ENCODE peak calls at places on chromosome 22, in five cellular contexts. R is colonic mucosa, X is heart right ventricle, A is heart left ventricle, Z is tibial nerve. N is an unnamed sample. For H3K36me3, the result is how much of the 10 kb centered on the place peaks cover.

GRCh38 chr22:35708453-35708852 is 9.2 kb upstream of the APOL5 start:
- DNase-seq in X (no peak), Z (no peak), R (no peak), A (no peak), N (no peak)

GRCh38 chr22:48247829-48248228 is 1485.4 kb downstream of the TBC1D22A start:
- DNase-seq in Z (no peak), X (no peak), A (no peak), R (no peak), N (no peak)

GRCh38 chr22:50503475-50504145 is 3.9 kb downstream of the LMF2 start:
- DNase-seq in X (no peak), R (no peak), A (no peak), Z (no peak), N (no peak)

GRCh38 chr22:46421272-46421671 is 85.8 kb downstream of the TRMU start:
- DNase-seq in R (no peak), Z (no peak), A (no peak), X (no peak), N (no peak)

GRCh38 chr22:48609279-48609865 is 1218.3 kb downstream of the BRD1 start:
- DNase-seq in Z (no peak), X (no peak), A (no peak), R (no peak), N (no peak)

GRCh38 chr22:45302047-45302446 is 7.7 kb upstream of the FAM118A start:
- DNase-seq in Z (no peak), X (no peak), R (no peak), A (no peak), N (no peak)

GRCh38 chr22:36764641-36765040 is 11.3 kb downstream of the IFT27 start:
- DNase-seq in A (peak), Z (no peak), X (no peak), R (no peak), N (no peak)

GRCh38 chr22:43714104-43714503 is 98.0 kb downstream of the EFCAB6 start:
- DNase-seq in Z (no peak), R (no peak), X (no peak), A (no peak), N (no peak)

GRCh38 chr22:43110444-43110926 is at the start of gene BIK:
- DNase-seq in R (peak), A (peak), Z (peak), X (peak), N (no peak)

GRCh38 chr22:25067851-25068421 is 115.4 kb downstream of the KIAA1671 start:
- DNase-seq in R (no peak), Z (no peak), X (no peak), A (no peak), N (peak)

GRCh38 chr22:37266581-37267127 is 15.7 kb upstream of the CYTH4 start:
- DNase-seq in Z (no peak), R (no peak), X (no peak), A (no peak), N (no peak)

GRCh38 chr22:27686534-27686933 is 115.0 kb downstream of the MN1 start:
- DNase-seq in X (peak), R (peak), A (peak), Z (no peak), N (peak)

GRCh38 chr22:45087802-45088201 is 75.9 kb upstream of the NUP50 start:
- DNase-seq in A (no peak), R (no peak), Z (no peak), X (no peak), N (no peak)

GRCh38 chr22:44711701-44712100 is 9.7 kb downstream of the PRR5 start:
- DNase-seq in R (no peak), Z (no peak), X (no peak), A (no peak), N (no peak)

GRCh38 chr22:32627091-32627490 is 152.5 kb downstream of the FBXO7 start:
- DNase-seq in A (peak), X (peak), R (no peak), Z (no peak), N (no peak)

GRCh38 chr22:29003552-29003951 is 58.1 kb downstream of the C22orf31 start:
- DNase-seq in Z (no peak), R (no peak), A (no peak), X (no peak), N (no peak)

GRCh38 chr22:49892226-49892899 is 25.9 kb downstream of the ALG12 start:
- DNase-seq in R (no peak), X (peak), A (peak), Z (no peak), N (no peak)

GRCh38 chr22:47943729-47944700 is 1181.6 kb downstream of the TBC1D22A start:
- DNase-seq in X (no peak), A (no peak), Z (no peak), R (no peak), N (no peak)

GRCh38 chr22:20021196-20022181 is 579 bp downstream of the TANGO2 start:
- DNase-seq in X (peak), A (peak), Z (peak), R (peak), N (no peak)

GRCh38 chr22:36860438-36860820 is 377 bp upstream of the NCF4 start:
- DNase-seq in R (no peak), A (no peak), X (no peak), Z (no peak), N (no peak)

GRCh38 chr22:30398685-30399680 is 2.2 kb downstream of the SEC14L2 start:
- DNase-seq in A (no peak), R (no peak), X (no peak), Z (no peak), N (no peak)

GRCh38 chr22:33247758-33248157 is 189.6 kb upstream of the SYN3 start:
- DNase-seq in R (no peak), Z (no peak), A (no peak), X (no peak), N (no peak)

GRCh38 chr22:20652582-20652981 is 121.3 kb upstream of the SERPIND1 start:
- DNase-seq in X (no peak), R (no peak), Z (no peak), A (no peak), N (no peak)

GRCh38 chr22:50311606-50312351 is 4.3 kb upstream of the PLXNB2 start:
- DNase-seq in R (no peak), X (no peak), A (peak), Z (no peak), N (no peak)

GRCh38 chr22:44191036-44191454 is 10.3 kb downstream of the PARVG start:
- DNase-seq in Z (no peak), X (no peak), A (no peak), R (no peak), N (no peak)

GRCh38 chr22:19543970-19544708 is 19.9 kb upstream of the CLDN5 start:
- DNase-seq in X (no peak), Z (no peak), R (peak), A (no peak), N (no peak)

GRCh38 chr22:20584872-20585639 is 77.6 kb downstream of the MED15 start:
- DNase-seq in A (no peak), R (no peak), X (no peak), Z (no peak), N (no peak)

GRCh38 chr22:45450931-45451651 is 37.6 kb downstream of the RIBC2 start:
- DNase-seq in A (no peak), Z (peak), X (no peak), R (no peak), N (no peak)

GRCh38 chr22:26471522-26471921 is 12.1 kb downstream of the HPS4 start:
- DNase-seq in R (no peak), Z (no peak), A (no peak), X (no peak), N (no peak)

GRCh38 chr22:29263791-29264216 is 4.0 kb downstream of the RHBDD3 start:
- DNase-seq in A (no peak), Z (no peak), X (no peak), R (no peak), N (no peak)

GRCh38 chr22:29427176-29427760 is 11.1 kb upstream of the RFPL1 start:
- DNase-seq in R (no peak), A (no peak), X (no peak), Z (no peak), N (no peak)

GRCh38 chr22:25774575-25775026 is 32.6 kb downstream of the MYO18B start:
- DNase-seq in R (no peak), A (no peak), Z (no peak), X (no peak), N (no peak)

DNA sequence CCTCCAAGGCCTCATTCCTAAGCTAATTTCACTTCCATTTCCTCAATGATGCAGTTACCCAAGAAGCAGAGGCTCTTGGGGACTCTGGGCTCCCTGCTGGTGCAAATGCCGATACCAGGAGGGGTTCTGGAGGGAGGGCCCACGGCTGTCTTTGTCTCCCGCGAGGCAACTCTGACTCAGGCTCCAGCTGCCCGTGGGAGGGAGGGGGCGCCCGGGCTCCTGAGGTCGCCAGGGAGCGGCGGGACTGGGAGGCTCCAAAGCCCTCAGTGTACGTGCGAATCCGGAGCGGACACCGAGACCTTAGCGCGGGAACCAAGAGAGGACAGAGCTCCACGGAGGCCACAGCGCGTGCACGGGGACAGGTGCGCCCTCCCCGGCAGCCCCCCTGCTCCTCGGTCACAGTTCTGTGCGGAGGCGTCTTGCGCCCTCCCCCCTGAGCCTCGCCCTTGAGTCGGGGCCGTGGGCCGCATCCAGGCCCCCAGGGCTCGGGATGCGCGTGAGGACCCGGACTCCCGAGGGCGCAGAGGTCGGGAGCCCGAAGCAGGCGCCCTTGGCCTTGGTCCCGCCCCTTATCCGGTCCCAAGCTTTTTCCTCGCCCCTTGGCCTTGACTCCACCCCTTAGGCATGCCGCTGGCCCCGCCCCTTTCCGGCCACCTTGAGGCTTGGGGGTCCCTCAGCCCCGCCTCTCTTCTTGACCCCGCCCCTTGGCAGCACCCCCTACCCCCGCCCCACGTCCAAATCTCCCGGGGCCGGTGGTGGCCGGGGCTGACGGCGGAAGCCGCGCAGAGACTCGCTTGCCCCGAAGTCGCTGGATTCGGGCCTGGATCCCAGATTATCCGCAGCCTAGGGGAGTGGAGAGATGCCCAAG is 4.7 kb upstream of the SHISA8 start:
- DNase-seq in A (peak), R (peak), X (peak), Z (peak), N (no peak)
- H3K4me3 ChIP-seq in A (peak), R (peak), X (peak), Z (peak), N (peak)

GRCh38 chr22:39003165-39003638 is 10.9 kb upstream of the APOBEC3C start:
- DNase-seq in R (peak), A (peak), Z (peak), X (peak), N (peak)
- H3K36me3 ChIP-seq in R (under half), A (under half), Z (under half), X (under half), N (under half)

GRCh38 chr22:22802346-22802970 is 85.2 kb upstream of the IGLL5 start:
- DNase-seq in X (no peak), Z (no peak), R (no peak), A (no peak), N (no peak)
- TF ChIP-seq CTCF in X (no peak), Z (no peak), R (no peak), A (peak), N (no peak)

GRCh38 chr22:21768435-21768834 is 32.8 kb upstream of the YPEL1 start:
- DNase-seq in R (no peak), X (no peak), A (no peak), Z (no peak), N (no peak)
- H3K4me3 ChIP-seq in R (no peak), X (no peak), A (no peak), Z (no peak), N (no peak)

DNA sequence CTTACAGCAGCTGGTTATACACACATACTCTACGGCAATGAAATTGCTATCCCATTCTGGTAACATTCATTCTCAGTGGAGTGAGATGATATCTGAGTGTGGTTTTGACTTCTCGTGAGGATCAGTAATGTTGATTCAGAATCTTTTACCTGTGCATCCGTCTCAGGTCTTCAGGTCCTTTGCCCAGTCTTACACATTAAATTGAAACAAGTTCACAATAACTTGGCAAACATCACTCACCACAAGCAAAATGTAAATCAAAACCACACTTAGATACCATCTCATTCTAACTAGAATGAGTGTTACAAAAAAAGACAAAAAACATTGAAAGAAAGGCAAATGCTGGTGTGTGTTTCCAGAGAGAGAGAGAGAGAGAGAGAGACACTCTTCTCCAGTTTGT is 14.0 kb downstream of the RGL4 start:
- DNase-seq in R (no peak), X (no peak), A (no peak), Z (no peak), N (no peak)
- H3K36me3 ChIP-seq in R (under half), X (under half), A (half or more), Z (under half), N (under half)

DNA sequence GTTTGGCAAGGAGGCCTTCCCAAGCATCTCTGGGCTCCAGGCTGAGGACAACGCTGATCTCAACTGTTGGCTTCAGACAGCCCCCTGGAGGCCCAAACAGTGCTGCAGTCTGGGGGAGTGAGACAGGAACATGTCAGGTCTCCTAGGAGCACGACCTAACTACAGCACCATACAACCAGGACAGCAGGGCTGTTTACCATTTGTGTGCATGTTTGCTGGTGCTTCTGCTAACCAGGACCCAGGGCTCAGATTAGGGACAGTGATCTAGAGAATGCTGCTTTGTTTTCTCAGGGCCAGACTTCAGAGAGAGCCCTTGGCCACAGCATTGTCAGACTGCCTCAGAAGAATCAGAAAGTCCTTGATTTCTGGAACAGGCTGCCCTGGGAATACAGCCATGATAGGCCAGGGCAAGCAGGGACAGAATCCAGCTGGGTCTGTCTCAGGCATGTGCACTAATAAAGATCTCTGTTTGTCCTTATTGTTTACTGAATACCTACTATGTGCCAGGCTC is 126.5 kb downstream of the VPREB1 start:
- DNase-seq in X (peak), R (no peak), Z (no peak), A (no peak), N (no peak)
- TF ChIP-seq CTCF in X (no peak), R (no peak), Z (no peak), A (no peak), N (no peak)

GRCh38 chr22:18113680-18114394 is 3.2 kb downstream of the TUBA8 start:
- DNase-seq in A (no peak), R (no peak), X (no peak), Z (no peak), N (no peak)
- H3K4me3 ChIP-seq in A (no peak), R (no peak), X (no peak), Z (no peak), N (no peak)